ENCODE peak calls at places on chromosomes 3 and 15, in five cellular contexts. Z is dorsolateral prefrontal cortex, L is choroid plexus epithelial cell, D is epithelial cell of esophagus, P is Calu3. H is an unnamed sample.

GRCh38 chr3:175274056-175274455 is 414.9 kb downstream of the NAALADL2 start:
- DNase-seq in Z (no peak), L (no peak), D (peak; percentile 75), P (no peak), H (no peak)

GRCh38 chr3:147574622-147575021 is 165.5 kb downstream of the ZIC1 start:
- DNase-seq in Z (no peak), L (no peak), D (no peak), P (no peak), H (no peak)

GRCh38 chr15:67906382-67906781 is 66.5 kb upstream of the RNU6-1 start:
- DNase-seq in Z (no peak), L (peak; percentile 67), D (no peak), P (no peak), H (no peak)

GRCh38 chr3:171640520-171641412 is 169.5 kb downstream of the PLD1 start:
- DNase-seq in Z (no peak), L (peak; percentile 74), D (peak; percentile 23), P (no peak), H (no peak)

GRCh38 chr15:77525411-77525811 is 104.7 kb downstream of the HMG20A start:
- DNase-seq in Z (no peak), L (no peak), D (no peak), P (no peak), H (no peak)

GRCh38 chr3:146594843-146595482 is 10.2 kb downstream of the PLSCR5 start:
- DNase-seq in Z (no peak), L (peak; percentile 65), D (peak; percentile 42), P (no peak), H (no peak)

GRCh38 chr3:38645076-38645475 is 4.4 kb downstream of the SCN5A start:
- DNase-seq in Z (no peak), L (no peak), D (no peak), P (no peak), H (no peak)

GRCh38 chr3:173584834-173585831 is 187.6 kb downstream of the NLGN1 start:
- DNase-seq in Z (peak; percentile 67), L (peak; percentile 33), D (peak; percentile 14), P (peak; percentile 64), H (peak; percentile 52)

GRCh38 chr3:148992027-148992634 is 791 bp downstream of the GYG1 start:
- DNase-seq in Z (no peak), L (peak; percentile 41), D (peak; percentile 27), P (peak; percentile 68), H (peak; percentile 34)
- TF ChIP-seq CTCF in Z (no peak), L (no peak), D (no peak), P (no peak), H (no peak)

DNA sequence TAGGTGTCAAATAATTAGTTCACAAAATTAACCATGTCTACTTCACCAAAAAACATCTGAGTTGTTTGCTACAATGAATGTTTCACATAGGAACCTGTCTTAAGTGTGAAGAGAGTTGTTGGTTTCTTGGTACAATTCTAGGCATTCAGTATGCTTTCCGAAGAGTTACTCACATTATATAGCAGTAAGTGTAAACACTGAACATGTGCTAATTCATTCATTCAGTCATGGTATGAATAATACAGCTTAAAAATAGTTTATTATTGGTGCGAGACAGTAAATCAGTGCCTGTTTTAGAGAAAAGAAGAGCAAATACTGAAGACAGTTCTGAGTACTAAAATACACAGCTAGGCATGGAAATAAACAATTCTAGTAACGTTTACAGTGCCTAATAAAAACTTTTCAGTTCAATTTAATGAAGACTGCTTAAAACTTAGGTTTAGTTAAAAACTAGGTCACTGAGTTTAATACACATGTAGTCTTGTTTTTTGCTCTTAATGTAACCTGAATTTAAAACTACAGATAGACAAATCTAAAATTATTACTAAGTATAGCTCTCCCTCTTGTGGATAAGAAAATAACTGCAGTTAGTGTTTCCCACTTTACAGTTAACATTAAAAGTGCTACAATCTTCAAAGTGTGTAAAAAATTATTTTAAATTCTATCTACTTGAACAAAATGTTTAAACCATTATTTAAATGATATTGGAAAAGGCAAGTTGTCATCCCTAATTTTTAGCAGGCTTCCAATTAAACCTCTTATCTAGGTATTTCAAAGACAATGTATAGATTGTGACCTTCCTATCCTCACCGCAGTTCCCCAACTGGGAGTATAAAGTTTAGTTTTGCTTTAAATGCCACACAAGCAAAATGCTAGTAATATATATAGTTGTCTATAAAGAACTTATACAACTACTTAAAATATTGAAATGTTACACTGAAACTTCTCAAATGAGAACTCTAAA is 20.1 kb upstream of the ZCWPW2 start:
- DNase-seq in Z (no peak), L (peak; percentile 60), D (peak; percentile 32), P (no peak), H (no peak)
- TF ChIP-seq CTCF in Z (peak; percentile 82), L (peak; percentile 57), D (peak; percentile 34), P (peak; percentile 13), H (peak; percentile 88)

GRCh38 chr3:128605091-128606046 is 45.2 kb downstream of the RPN1 start:
- DNase-seq in Z (no peak), L (no peak), D (no peak), P (no peak), H (no peak)
- TF ChIP-seq CTCF in Z (no peak), L (peak; percentile 23), D (no peak), P (peak; percentile 24), H (no peak)

GRCh38 chr3:129120254-129121004 is 1.2 kb downstream of the RAB43 start:
- DNase-seq in Z (peak; percentile 62), L (peak; percentile 92), D (peak; percentile 94), P (peak; percentile 94), H (peak; percentile 38)
- TF ChIP-seq CTCF in Z (peak; percentile 21), L (peak; percentile 49), D (peak; percentile 33), P (no peak), H (peak; percentile 42)

GRCh38 chr15:93037341-93038063 is 51.5 kb downstream of the RGMA start:
- DNase-seq in Z (peak; percentile 57), L (peak; percentile 65), D (peak; percentile 56), P (no peak), H (no peak)
- TF ChIP-seq CTCF in Z (peak; percentile 25), L (peak; percentile 65), D (peak; percentile 48), P (no peak), H (no peak)

GRCh38 chr3:67033091-67033490 is 35.0 kb downstream of the KBTBD8 start:
- DNase-seq in Z (no peak), L (no peak), D (no peak), P (no peak), H (no peak)

GRCh38 chr3:67028385-67028784 is 30.3 kb downstream of the KBTBD8 start:
- DNase-seq in Z (no peak), L (no peak), D (peak; percentile 9), P (no peak), H (no peak)

GRCh38 chr3:67034371-67034770 is 36.3 kb downstream of the KBTBD8 start:
- DNase-seq in Z (no peak), L (no peak), D (no peak), P (no peak), H (no peak)

GRCh38 chr3:67031986-67032385 is 33.9 kb downstream of the KBTBD8 start:
- DNase-seq in Z (no peak), L (no peak), D (no peak), P (no peak), H (no peak)

GRCh38 chr3:67030785-67031740 is 33.0 kb downstream of the KBTBD8 start:
- DNase-seq in Z (no peak), L (no peak), D (no peak), P (no peak), H (no peak)
- TF ChIP-seq CTCF in Z (no peak), L (no peak), D (no peak), P (no peak), H (no peak)

H was measured in neural crest cell.